ENCODE peak calls at places on chromosomes 1 and 21, in six cellular contexts. J, P, L, B, T and R are unnamed samples.

GRCh38 chr1:112064344-112064743 is 74.9 kb upstream of the KCND3 start:
- DNase-seq in J (no peak), T (no peak), L (no peak), P (no peak), B (no peak), R (no peak)

GRCh38 chr1:31733389-31734219 is 29.8 kb upstream of the COL16A1 start:
- DNase-seq in J (no peak), T (peak; percentile 14), L (no peak), B (no peak), P (no peak), R (no peak)

GRCh38 chr1:99645699-99646531 is at the start of gene PALMD:
- DNase-seq in J (peak; percentile 23), P (peak; percentile 62), L (no peak), T (peak; percentile 68), B (peak; percentile 40), R (no peak)

GRCh38 chr1:202671388-202671787 is 38.9 kb downstream of the SYT2 start:
- DNase-seq in B (no peak), J (no peak), P (peak; percentile 69), T (no peak), L (peak; percentile 39), R (no peak)

GRCh38 chr1:101846820-101847219 is 149.9 kb downstream of the OLFM3 start:
- DNase-seq in L (no peak), T (no peak), B (no peak), J (no peak), P (no peak), R (no peak)

GRCh38 chr1:9455487-9456237 is 83.6 kb upstream of the SLC25A33 start:
- DNase-seq in P (no peak), J (peak; percentile 68), L (no peak), T (peak; percentile 83), B (peak; percentile 35), R (peak; percentile 75)

GRCh38 chr1:47915677-47916353 is 81.4 kb downstream of the TRABD2B start:
- DNase-seq in T (no peak), J (no peak), P (no peak), B (no peak), L (no peak), R (no peak)

GRCh38 chr1:16138772-16139221 is 17.1 kb downstream of the EPHA2 start:
- DNase-seq in P (no peak), B (no peak), L (peak; percentile 52), J (no peak), T (no peak), R (no peak)

GRCh38 chr1:237745545-237745944 is 145.2 kb downstream of the ZP4 start:
- DNase-seq in B (no peak), P (no peak), L (no peak), T (no peak), J (no peak), R (no peak)

GRCh38 chr1:186574951-186575747 is 105.1 kb downstream of the PTGS2 start:
- DNase-seq in J (peak; percentile 35), L (peak; percentile 74), P (no peak), B (no peak), T (no peak), R (no peak)

GRCh38 chr1:147722114-147722513 is 38.3 kb downstream of the GJA5 start:
- DNase-seq in B (no peak), L (no peak), T (no peak), J (no peak), P (no peak), R (no peak)

GRCh38 chr21:36148886-36149285 is 7.7 kb upstream of the DOP1B start:
- DNase-seq in L (no peak), B (no peak), J (no peak), T (no peak), P (no peak), R (no peak)

GRCh38 chr1:41439234-41439633 is 45.2 kb downstream of the EDN2 start:
- DNase-seq in T (no peak), L (no peak), J (no peak), B (no peak), P (no peak), R (no peak)

GRCh38 chr1:93666613-93667384 is 14.8 kb downstream of the BCAR3 start:
- DNase-seq in B (peak; percentile 45), J (peak; percentile 39), L (no peak), T (no peak), P (peak; percentile 61), R (no peak)

GRCh38 chr1:228238461-228238860 is 30.6 kb downstream of the OBSCN start:
- DNase-seq in T (no peak), P (no peak), J (no peak), B (no peak), L (no peak), R (no peak)

GRCh38 chr1:228238007-228238406 is 30.2 kb downstream of the OBSCN start:
- DNase-seq in T (no peak), P (no peak), J (no peak), L (no peak), B (no peak), R (peak; percentile 19)

GRCh38 chr1:228240411-228241240 is 32.8 kb downstream of the OBSCN start:
- DNase-seq in B (no peak), P (no peak), J (no peak), L (no peak), T (no peak), R (no peak)

GRCh38 chr1:228233136-228233535 is 25.3 kb downstream of the OBSCN start:
- DNase-seq in T (no peak), P (no peak), L (no peak), J (no peak), B (no peak), R (no peak)

DNA sequence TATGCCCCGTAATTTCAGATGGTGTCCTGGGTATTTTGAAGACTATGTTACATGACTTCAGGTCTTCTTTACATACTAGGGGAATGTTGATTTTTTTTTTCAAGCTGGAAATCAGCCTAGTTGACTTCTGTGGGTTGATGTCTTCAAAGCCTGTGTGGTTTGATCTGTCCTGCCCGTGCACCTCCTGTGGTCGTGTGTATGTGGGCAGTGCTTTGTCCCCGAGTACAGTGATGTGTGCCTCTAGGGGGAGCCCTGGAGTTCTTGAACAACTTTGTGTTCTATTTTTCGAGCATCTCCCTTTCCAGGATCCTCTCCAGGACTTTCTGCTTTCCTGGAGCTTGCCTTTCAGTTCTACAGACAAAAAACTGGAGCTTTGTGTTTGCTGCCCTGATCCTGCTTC is 28.9 kb downstream of the OBSCN start:
- DNase-seq in J (peak; percentile 53), T (no peak), B (peak; percentile 42), L (peak; percentile 40), P (no peak), R (peak; percentile 14)
- TF ChIP-seq CTCF in J (peak; percentile 61), T (peak; percentile 49), B (no peak), L (peak; percentile 67), P (no peak), R (no peak)

DNA sequence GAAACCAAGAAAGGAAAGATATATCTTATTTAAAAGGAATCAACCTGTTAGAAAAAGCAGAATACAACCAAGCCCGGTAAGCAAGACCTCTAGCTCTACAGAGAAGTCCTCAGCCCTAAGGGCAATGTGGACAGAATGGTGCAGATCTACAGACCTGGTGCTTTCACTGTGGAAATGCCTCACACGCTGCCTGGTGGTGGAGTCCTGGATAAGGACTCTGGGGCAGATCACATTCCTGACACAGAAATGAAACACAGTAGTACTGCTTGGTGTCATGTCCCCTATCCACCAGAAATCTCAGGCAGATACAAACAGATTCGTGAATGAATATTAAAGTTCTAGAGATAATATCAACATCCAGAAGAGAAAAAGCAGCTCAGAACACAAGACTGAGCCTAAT is 6.8 kb downstream of the CNN3 start:
- DNase-seq in P (no peak), L (no peak), J (no peak), B (no peak), T (no peak), R (no peak)
- TF ChIP-seq CTCF in P (no peak), L (no peak), J (no peak), B (no peak), T (no peak), R (no peak)

GRCh38 chr1:155051342-155051776 is 243 bp downstream of the ADAM15 start:
- DNase-seq in L (no peak), P (no peak), B (no peak), J (no peak), T (peak; percentile 68), R (no peak)

GRCh38 chr1:155051777-155052398 is 772 bp downstream of the ADAM15 start:
- DNase-seq in L (peak; percentile 11), P (peak; percentile 48), B (no peak), J (peak; percentile 18), T (peak; percentile 84), R (no peak)

GRCh38 chr1:155053531-155054105 is 2.5 kb downstream of the ADAM15 start:
- DNase-seq in P (no peak), J (no peak), B (no peak), L (no peak), T (no peak), R (no peak)

GRCh38 chr1:155050560-155051341 is at the start of gene ADAM15:
- DNase-seq in J (peak; percentile 69), T (peak; percentile 94), L (peak; percentile 47), P (peak; percentile 70), B (peak; percentile 84), R (peak; percentile 73)

DNA sequence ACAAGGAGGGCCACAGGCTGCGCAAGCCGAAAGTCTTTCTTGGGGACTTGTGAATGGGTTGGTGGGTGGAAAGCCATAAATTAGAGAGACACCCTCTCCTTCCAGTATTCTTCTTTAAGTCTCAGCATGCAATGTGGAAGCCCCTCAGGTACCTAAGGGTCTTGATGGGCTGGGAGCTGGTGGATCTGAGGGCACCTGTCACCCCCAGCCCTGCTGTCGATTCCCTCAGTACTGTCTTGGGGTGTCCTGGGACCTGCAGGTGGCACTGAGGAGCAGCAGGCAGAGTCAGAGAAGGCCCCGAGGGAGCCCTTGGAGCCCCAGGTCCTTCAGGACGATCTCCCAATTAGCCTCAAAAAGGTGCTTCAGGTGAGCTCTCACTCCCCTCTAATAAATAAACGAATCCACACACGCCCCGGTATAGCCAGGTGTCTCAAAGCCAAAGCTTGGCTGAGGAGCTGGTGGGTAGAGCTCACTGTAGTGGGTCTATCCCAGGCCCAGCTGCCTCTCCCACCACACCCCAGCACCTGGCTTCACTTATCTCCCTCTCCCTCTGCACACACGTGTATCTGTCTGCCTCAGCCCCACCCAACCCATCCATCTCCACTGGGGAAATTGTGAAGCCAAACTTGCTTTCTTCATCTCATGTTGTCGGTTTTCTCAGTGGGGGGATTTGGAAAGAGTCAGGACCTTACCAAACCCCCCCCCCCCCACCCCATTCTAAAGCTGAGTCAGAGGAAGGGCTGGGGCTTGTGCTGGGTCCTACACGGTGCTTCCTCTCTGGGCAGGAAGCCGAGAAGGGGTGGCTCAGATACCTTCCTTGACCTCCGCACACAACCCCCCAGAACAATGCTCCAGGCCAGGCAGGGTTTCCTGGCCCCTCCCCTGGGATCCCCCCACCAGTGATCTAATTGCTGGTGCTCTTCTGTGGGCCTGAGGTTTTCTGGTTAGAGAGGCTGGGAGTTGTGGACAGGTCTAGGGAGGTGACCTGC is 1.6 kb downstream of the ADAM15 start:
- DNase-seq in L (no peak), T (peak; percentile 74), B (peak; percentile 29), J (no peak), P (no peak), R (no peak)
- TF ChIP-seq CTCF in L (peak; percentile 65), T (no peak), B (peak; percentile 40), J (peak; percentile 14), P (no peak), R (no peak)

DNA sequence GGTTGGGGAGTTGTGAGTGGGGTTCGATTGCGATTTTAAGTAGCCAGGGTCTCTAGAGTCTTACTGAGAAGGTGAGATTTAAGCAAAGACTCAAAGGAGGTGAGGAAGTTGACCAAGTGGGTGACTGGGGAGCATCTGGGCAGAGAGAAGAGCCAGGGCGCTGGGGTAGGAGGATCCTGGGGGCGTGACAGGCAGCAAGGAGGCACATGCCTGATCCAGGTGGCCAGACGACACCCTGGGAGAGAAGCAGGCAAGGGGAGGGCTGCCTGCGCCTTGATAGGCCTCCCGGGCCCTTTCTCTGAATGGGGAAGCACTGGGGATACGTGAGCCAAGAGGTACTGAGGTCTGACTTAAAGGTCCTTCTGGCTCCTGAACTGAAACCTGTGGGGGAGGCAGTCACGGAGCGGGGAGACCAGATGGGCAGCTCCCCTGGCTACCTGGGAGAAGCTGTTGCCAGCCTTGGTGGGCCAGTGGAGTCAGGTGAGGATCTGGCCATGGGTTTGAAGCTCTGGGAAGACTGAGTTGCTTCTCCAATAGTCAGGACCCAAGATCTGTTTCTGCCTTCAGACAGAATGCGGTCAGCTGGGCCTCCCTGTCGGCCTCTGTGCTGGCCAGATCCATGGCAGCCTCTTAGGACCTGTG is 5.4 kb downstream of the ZBTB48 start:
- DNase-seq in T (no peak), J (no peak), P (no peak), B (no peak), L (no peak), R (no peak)
- TF ChIP-seq CTCF in T (no peak), J (no peak), P (no peak), B (no peak), L (no peak), R (no peak)